ENCODE peak calls at places on chromosomes 5 and 9, in five cellular contexts. W is CD8-positive, alpha-beta T cell; K is B cell; Y is NCI-H345; L is fibroblast of lung. F is an unnamed sample.

GRCh38 chr9:124812401-124813016 is 35.6 kb downstream of the OLFML2A start:
- DNase-seq in W (no peak), K (no peak), Y (no peak), L (peak), F (peak)

GRCh38 chr5:151553130-151553670 is 37.9 kb downstream of the FAT2 start:
- DNase-seq in W (no peak), K (no peak), Y (no peak), L (no peak), F (no peak)

GRCh38 chr9:69758001-69758730 is 1.6 kb downstream of the PTAR1 start:
- DNase-seq in W (no peak), K (no peak), Y (peak), L (peak), F (no peak)

GRCh38 chr9:70816891-70817290 is 304.5 kb downstream of the TRPM3 start:
- DNase-seq in W (no peak), K (no peak), Y (no peak), L (no peak), F (no peak)

GRCh38 chr9:129328357-129329103 is 150.5 kb upstream of the IER5L start:
- DNase-seq in W (no peak), K (no peak), Y (no peak), L (no peak), F (no peak)

GRCh38 chr5:173568128-173568527 is 48.3 kb downstream of the BOD1 start:
- DNase-seq in W (no peak), K (no peak), Y (no peak), L (no peak), F (no peak)

GRCh38 chr5:141121985-141122384 is 367 bp downstream of the PCDHB4 start:
- DNase-seq in W (no peak), K (no peak), Y (no peak), L (no peak), F (no peak)

GRCh38 chr9:124881138-124881743 is 19.3 kb downstream of the ARPC5L start:
- DNase-seq in W (no peak), K (no peak), Y (no peak), L (no peak), F (no peak)

GRCh38 chr9:108322326-108323098 is 533.3 kb downstream of the ACTL7B start:
- DNase-seq in W (no peak), K (peak), Y (peak), L (no peak), F (no peak)

GRCh38 chr9:86868611-86869010 is 78.7 kb downstream of the GAS1 start:
- DNase-seq in W (no peak), K (no peak), Y (no peak), L (no peak), F (no peak)

GRCh38 chr5:54049963-54050362 is 260.4 kb downstream of the ARL15 start:
- DNase-seq in W (no peak), K (no peak), Y (no peak), L (peak), F (no peak)

GRCh38 chr9:71504636-71505035 is 263.7 kb downstream of the CEMIP2 start:
- DNase-seq in W (no peak), K (no peak), Y (no peak), L (peak), F (no peak)

GRCh38 chr5:95718203-95718602 is 12.9 kb upstream of the RHOBTB3 start:
- DNase-seq in W (no peak), K (no peak), Y (no peak), L (peak), F (no peak)

GRCh38 chr5:109029847-109030246 is 282.1 kb downstream of the FER start:
- DNase-seq in W (no peak), K (no peak), Y (no peak), L (no peak), F (no peak)

GRCh38 chr9:91427873-91428272 is 4.2 kb upstream of the NFIL3 start:
- DNase-seq in W (no peak), K (no peak), Y (no peak), L (peak), F (peak)

GRCh38 chr5:107875834-107876233 is 205.1 kb upstream of the EFNA5 start:
- DNase-seq in W (no peak), K (no peak), Y (no peak), L (peak), F (peak)

F was measured in brain microvascular endothelial cell.